ENCODE peak calls at places on chromosomes 5 and 9, in eight cellular contexts. F is lower leg skin; V is glutamatergic neuron; Q is CD14-positive monocyte; R is CD8-positive, alpha-beta T cell; N is WERI-Rb-1; B is nephron progenitor cell; E is PC-9. K is an unnamed sample.

GRCh38 chr9:14277202-14277601 is 36.7 kb downstream of the NFIB start:
- DNase-seq in F (no peak), N (no peak), B (no peak), E (no peak), R (no peak), V (no peak), Q (no peak), K (no peak)

GRCh38 chr9:20441704-20442423 is 180.4 kb downstream of the MLLT3 start:
- DNase-seq in V (no peak), R (no peak), F (no peak), B (no peak), N (no peak), E (no peak), Q (no peak), K (no peak)

GRCh38 chr9:34380511-34381315 is 4.0 kb upstream of the MYORG start:
- DNase-seq in N (no peak), B (peak; percentile 83), Q (peak; percentile 65), E (peak; percentile 52), V (peak; percentile 82), F (peak; percentile 94), R (peak; percentile 67), K (peak; percentile 77)

GRCh38 chr5:16931334-16932110 is 4.6 kb downstream of the MYO10 start:
- DNase-seq in F (no peak), V (no peak), R (no peak), E (peak; percentile 37), B (no peak), N (peak; percentile 39), Q (no peak), K (no peak)

GRCh38 chr9:137445275-137445807 is 4.2 kb upstream of the ENTPD8 start:
- DNase-seq in B (peak; percentile 85), Q (peak; percentile 90), V (peak; percentile 85), E (peak; percentile 93), R (peak; percentile 78), F (peak; percentile 98), N (peak; percentile 84), K (no peak)

GRCh38 chr5:7606840-7607453 is 211.0 kb downstream of the ADCY2 start:
- DNase-seq in E (no peak), R (no peak), V (no peak), F (no peak), Q (no peak), N (no peak), B (no peak), K (no peak)

GRCh38 chr5:144209421-144209820 is 38.7 kb downstream of the KCTD16 start:
- DNase-seq in N (no peak), E (no peak), B (no peak), Q (no peak), V (no peak), R (no peak), F (no peak), K (no peak)

GRCh38 chr5:102048940-102049339 is 247.1 kb downstream of the SLCO4C1 start:
- DNase-seq in E (no peak), R (no peak), Q (no peak), V (no peak), B (no peak), F (no peak), N (peak; percentile 28), K (no peak)

GRCh38 chr9:29044959-29045358 is 1471.7 kb upstream of the C9orf72 start:
- DNase-seq in V (no peak), B (no peak), R (no peak), N (no peak), F (no peak), Q (no peak), E (no peak), K (no peak)

GRCh38 chr5:169904568-169904967 is 75.7 kb downstream of the INSYN2B start:
- DNase-seq in N (no peak), Q (no peak), E (no peak), B (no peak), F (no peak), V (no peak), R (no peak), K (no peak)

DNA sequence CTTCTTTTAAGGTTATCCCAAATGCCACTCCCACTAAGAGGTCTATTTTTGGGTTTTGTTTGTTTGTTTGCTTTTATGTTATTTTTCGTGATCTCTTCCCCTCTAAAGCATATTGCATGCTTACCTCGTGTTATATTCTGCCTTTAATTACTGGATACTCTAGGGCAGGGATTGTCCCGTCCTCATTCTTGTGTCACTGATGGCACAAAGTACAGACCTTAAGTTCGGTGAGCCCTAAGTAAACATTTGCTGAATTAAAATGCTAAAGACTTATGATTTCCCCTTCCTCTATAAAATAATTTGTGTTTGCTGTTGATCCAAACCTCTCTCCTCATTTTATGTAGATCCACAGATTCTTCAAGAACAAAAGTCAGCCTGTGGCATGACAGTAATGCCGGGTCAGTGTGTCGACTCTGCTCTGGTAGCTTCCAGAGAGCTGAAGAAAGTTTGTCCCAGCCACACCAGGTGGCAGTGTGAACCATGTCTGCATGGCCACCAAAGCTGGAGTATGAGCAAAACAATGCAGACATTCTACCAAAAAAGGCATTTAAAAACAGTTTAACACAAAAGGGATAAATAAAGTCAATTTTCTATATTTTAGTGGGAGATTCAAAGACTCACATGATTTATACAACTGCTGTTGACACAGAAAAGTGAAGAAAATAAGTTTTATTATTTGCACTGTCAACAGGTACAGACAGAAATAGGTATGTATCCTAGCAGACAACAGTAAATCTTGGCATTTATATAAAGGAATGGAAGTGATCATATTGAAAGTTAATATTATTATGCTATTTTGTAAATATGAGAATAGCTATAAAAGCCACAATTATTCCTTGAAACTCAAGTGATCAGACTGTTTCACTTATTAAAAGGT is 17.9 kb upstream of the POC5 start:
- DNase-seq in Q (no peak), N (peak; percentile 57), R (no peak), E (peak; percentile 5), B (peak; percentile 31), V (peak; percentile 34), F (no peak), K (no peak)
- TF ChIP-seq CTCF in Q (no peak), N (peak; percentile 75), R (no peak), E (peak; percentile 64), B (peak; percentile 49), V (no peak), F (no peak), K (peak; percentile 73)

DNA sequence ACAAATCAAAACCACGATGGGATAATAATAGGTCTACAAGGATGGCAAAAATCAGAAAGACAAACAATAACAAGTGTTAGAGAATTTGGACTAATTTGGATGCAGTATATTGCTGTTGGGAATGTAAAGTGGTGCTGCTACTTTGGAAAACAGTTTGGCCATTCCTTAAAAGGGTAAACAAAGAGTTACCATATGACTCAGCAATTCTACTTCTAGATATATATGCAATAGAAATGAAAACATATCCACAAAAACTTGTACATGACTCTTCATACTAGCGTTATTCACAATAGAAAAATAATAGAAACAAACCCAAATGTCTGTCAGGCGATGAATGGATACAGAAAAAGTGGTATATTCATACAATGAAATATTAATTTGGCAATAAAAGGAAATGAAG is 58.3 kb downstream of the JAK2 start:
- DNase-seq in E (no peak), R (no peak), N (no peak), Q (no peak), B (no peak), V (no peak), F (no peak), K (no peak)
- TF ChIP-seq CTCF in E (no peak), R (no peak), N (no peak), Q (no peak), B (no peak), V (no peak), F (no peak), K (no peak)

GRCh38 chr5:35960328-35960727 is 21.9 kb upstream of the CAPSL start:
- DNase-seq in B (no peak), F (no peak), E (no peak), V (no peak), R (no peak), N (no peak), Q (no peak), K (no peak)

GRCh38 chr5:35963381-35963843 is 25.0 kb upstream of the CAPSL start:
- DNase-seq in Q (no peak), V (no peak), F (no peak), R (no peak), B (peak; percentile 17), E (no peak), N (peak; percentile 44), K (no peak)
- TF ChIP-seq CTCF in Q (peak; percentile 37), V (peak; percentile 64), F (no peak), R (no peak), B (peak; percentile 34), E (peak; percentile 71), N (peak; percentile 30), K (peak; percentile 70)

GRCh38 chr5:177154003-177154643 is 20.6 kb downstream of the NSD1 start:
- DNase-seq in B (no peak), Q (no peak), F (peak; percentile 23), R (no peak), E (no peak), V (no peak), N (no peak), K (no peak)
- TF ChIP-seq CTCF in B (no peak), Q (no peak), F (no peak), R (no peak), E (no peak), V (no peak), N (no peak), K (no peak)

GRCh38 chr5:31523041-31523440 is 8.9 kb downstream of the DROSHA start:
- DNase-seq in R (no peak), N (no peak), E (no peak), Q (no peak), F (no peak), B (no peak), V (no peak), K (no peak)
- TF ChIP-seq CTCF in R (no peak), N (no peak), E (no peak), Q (no peak), F (no peak), B (no peak), V (no peak), K (no peak)

GRCh38 chr5:29162297-29162696 is 2031.2 kb upstream of the CDH6 start:
- DNase-seq in B (no peak), Q (no peak), N (no peak), E (no peak), F (no peak), V (no peak), R (no peak), K (no peak)

GRCh38 chr5:29157975-29158374 is 2035.5 kb upstream of the CDH6 start:
- DNase-seq in R (no peak), V (no peak), B (no peak), E (no peak), Q (no peak), N (no peak), F (no peak), K (no peak)

GRCh38 chr5:29161897-29162296 is 2031.6 kb upstream of the CDH6 start:
- DNase-seq in V (no peak), Q (no peak), E (no peak), B (no peak), F (no peak), R (no peak), N (no peak), K (no peak)

GRCh38 chr5:29161399-29161798 is 2032.1 kb upstream of the CDH6 start:
- DNase-seq in N (no peak), R (no peak), F (no peak), Q (no peak), B (no peak), E (no peak), V (no peak), K (no peak)
- TF ChIP-seq CTCF in N (no peak), R (no peak), F (no peak), Q (no peak), B (no peak), E (no peak), V (no peak), K (no peak)